ENCODE peak calls at places on chromosomes 2 and 18, in five cellular contexts. F is heart right ventricle, C is H9, R is caudate nucleus, K is uterus. B is an unnamed sample.

GRCh38 chr2:117979911-117980341 is 33.9 kb downstream of the CCDC93 start:
- DNase-seq in F (no peak), C (no peak), R (no peak), K (no peak), B (no peak)

GRCh38 chr2:43157506-43158232 is 68.7 kb downstream of the ZFP36L2 start:
- DNase-seq in F (no peak), C (no peak), R (no peak), K (no peak), B (no peak)

GRCh38 chr2:107358921-107359320 is 467.8 kb upstream of the RGPD4 start:
- DNase-seq in F (no peak), C (no peak), R (no peak), K (no peak), B (no peak)

GRCh38 chr2:150126143-150126725 is 361.2 kb downstream of the RND3 start:
- DNase-seq in F (no peak), C (no peak), R (no peak), K (no peak), B (peak; percentile 84)

GRCh38 chr18:10062292-10062940 is 148.6 kb downstream of the VAPA start:
- DNase-seq in F (no peak), C (no peak), R (no peak), K (no peak), B (no peak)

GRCh38 chr2:137000790-137001189 is 235.4 kb downstream of the THSD7B start:
- DNase-seq in F (no peak), C (no peak), R (no peak), K (no peak), B (no peak)

GRCh38 chr2:2028041-2028440 is 283.7 kb upstream of the PXDN start:
- DNase-seq in F (no peak), C (no peak), R (no peak), K (no peak), B (no peak)

GRCh38 chr2:203444738-203445137 is 90.4 kb downstream of the RAPH1 start:
- DNase-seq in F (peak; percentile 30), C (no peak), R (no peak), K (no peak), B (no peak)

GRCh38 chr2:168798076-168798887 is 4.2 kb upstream of the NOSTRIN start:
- DNase-seq in F (peak; percentile 24), C (peak; percentile 50), R (no peak), K (no peak), B (no peak)

GRCh38 chr2:28567076-28567471 is 71.2 kb downstream of the PLB1 start:
- DNase-seq in F (no peak), C (peak; percentile 44), R (peak; percentile 65), K (peak; percentile 37), B (no peak)

GRCh38 chr2:17245921-17246320 is 272.3 kb downstream of the RAD51AP2 start:
- DNase-seq in F (no peak), C (no peak), R (no peak), K (no peak), B (no peak)

GRCh38 chr18:66676699-66677098 is 72.8 kb upstream of the CDH19 start:
- DNase-seq in F (no peak), C (no peak), R (no peak), K (no peak), B (no peak)

GRCh38 chr2:127859712-127860085 is 1.7 kb upstream of the POLR2D start:
- DNase-seq in F (peak; percentile 26), C (peak; percentile 92), R (no peak), K (no peak), B (peak; percentile 57)

GRCh38 chr2:44939074-44940052 is 2.1 kb upstream of the SIX3 start:
- DNase-seq in F (no peak), C (peak; percentile 55), R (no peak), K (no peak), B (no peak)

GRCh38 chr2:102122115-102122514 is 20.4 kb upstream of the IL1R1 start:
- DNase-seq in F (no peak), C (no peak), R (no peak), K (no peak), B (peak; percentile 40)
- H3K27ac ChIP-seq in F (peak overlapping the region; percentile 70), C (no peak overlapping the region), R (no peak overlapping the region), K (peak overlapping the region; percentile 61), B (no peak overlapping the region)

DNA sequence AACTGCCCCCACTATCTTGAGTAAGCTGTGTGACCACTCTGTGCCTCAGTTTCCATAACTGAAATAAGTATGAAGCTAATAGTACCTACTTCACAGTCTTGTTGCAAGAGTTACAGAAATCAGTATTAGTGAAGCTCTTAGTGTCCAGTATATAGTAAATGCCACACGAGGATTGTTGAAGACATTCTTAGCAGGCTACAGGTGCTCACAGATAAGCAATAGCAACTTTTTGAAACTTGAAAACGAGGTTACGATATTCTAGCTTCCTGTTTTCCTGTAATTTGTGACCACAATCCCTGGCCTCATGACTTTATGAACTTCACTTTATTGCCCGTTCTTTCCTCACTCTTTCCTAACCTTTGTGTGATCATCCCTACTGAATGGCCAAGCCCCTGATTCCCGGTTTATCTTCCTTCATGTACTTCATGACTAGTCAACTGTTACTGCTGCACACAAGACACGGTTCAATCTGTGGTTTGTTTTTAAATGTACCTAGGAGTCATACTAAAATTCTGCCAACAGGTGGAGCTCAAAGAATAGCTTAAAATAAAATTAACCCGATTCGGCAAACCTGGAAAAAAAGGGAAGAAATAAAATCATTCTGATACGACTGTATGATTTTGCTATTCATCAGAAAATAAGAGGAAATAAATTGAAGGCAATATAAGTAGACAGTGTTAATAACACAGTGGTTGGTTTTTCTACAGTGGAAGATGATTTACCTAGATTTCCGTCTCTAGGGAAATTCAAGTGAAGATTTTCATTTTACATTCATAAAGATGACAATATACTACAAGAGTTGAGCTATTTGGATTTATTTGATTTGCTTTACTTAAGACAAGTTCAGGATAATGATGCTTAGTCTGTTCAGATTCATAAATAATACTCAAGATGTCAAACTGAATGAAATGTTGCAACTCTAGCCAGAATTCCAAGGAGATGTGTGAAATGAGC is 38.1 kb upstream of the STAT1 start:
- DNase-seq in F (no peak), C (no peak), R (no peak), K (no peak), B (peak; percentile 79)
- H3K27ac ChIP-seq in F (peak overlapping the region; percentile 24), C (no peak overlapping the region), R (no peak overlapping the region), K (no peak overlapping the region), B (no peak overlapping the region)

GRCh38 chr2:164813535-164813934 is 28.1 kb downstream of the COBLL1 start:
- DNase-seq in F (no peak), C (no peak), R (no peak), K (no peak), B (no peak)

GRCh38 chr2:164811826-164812225 is 29.8 kb downstream of the COBLL1 start:
- DNase-seq in F (no peak), C (no peak), R (no peak), K (no peak), B (no peak)

GRCh38 chr2:164810843-164811242 is 30.8 kb downstream of the COBLL1 start:
- DNase-seq in F (no peak), C (no peak), R (no peak), K (no peak), B (no peak)

GRCh38 chr2:164812378-164812777 is 29.2 kb downstream of the COBLL1 start:
- DNase-seq in F (no peak), C (no peak), R (no peak), K (no peak), B (no peak)

DNA sequence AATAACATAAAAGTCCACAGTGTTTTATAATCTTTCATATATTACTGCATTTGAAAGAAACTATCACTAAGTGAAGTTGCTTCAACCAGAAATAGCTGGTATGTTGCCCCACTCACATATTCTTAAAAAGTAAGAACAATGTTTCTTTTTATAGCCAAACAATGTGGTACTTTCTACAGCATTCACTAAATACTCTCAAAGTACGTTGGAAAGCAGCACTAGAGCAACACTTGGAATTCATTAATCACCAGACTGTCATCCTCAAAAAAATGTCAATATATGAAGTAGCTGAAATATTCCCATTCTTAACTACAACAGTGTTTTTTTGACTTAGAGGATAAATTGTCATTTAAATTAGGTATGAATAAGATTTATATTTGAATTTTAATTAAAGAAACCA is 32.8 kb downstream of the COBLL1 start:
- DNase-seq in F (no peak), C (no peak), R (no peak), K (no peak), B (no peak)
- H3K27ac ChIP-seq in F (no peak overlapping the region), C (no peak overlapping the region), R (no peak overlapping the region), K (no peak overlapping the region), B (no peak overlapping the region)

GRCh38 chr2:111624401-111625156 is 259.4 kb downstream of the ANAPC1 start:
- DNase-seq in F (no peak), C (no peak), R (no peak), K (no peak), B (no peak)
- H3K27ac ChIP-seq in F (peak overlapping the region; percentile 78), C (no peak overlapping the region), R (no peak overlapping the region), K (no peak overlapping the region), B (no peak overlapping the region)

GRCh38 chr18:31998880-31999279 is 19.7 kb upstream of the RNF125 start:
- DNase-seq in F (no peak), C (no peak), R (no peak), K (no peak), B (no peak)

GRCh38 chr18:31990823-31991222 is 27.8 kb upstream of the RNF125 start:
- DNase-seq in F (no peak), C (no peak), R (no peak), K (no peak), B (no peak)

DNA sequence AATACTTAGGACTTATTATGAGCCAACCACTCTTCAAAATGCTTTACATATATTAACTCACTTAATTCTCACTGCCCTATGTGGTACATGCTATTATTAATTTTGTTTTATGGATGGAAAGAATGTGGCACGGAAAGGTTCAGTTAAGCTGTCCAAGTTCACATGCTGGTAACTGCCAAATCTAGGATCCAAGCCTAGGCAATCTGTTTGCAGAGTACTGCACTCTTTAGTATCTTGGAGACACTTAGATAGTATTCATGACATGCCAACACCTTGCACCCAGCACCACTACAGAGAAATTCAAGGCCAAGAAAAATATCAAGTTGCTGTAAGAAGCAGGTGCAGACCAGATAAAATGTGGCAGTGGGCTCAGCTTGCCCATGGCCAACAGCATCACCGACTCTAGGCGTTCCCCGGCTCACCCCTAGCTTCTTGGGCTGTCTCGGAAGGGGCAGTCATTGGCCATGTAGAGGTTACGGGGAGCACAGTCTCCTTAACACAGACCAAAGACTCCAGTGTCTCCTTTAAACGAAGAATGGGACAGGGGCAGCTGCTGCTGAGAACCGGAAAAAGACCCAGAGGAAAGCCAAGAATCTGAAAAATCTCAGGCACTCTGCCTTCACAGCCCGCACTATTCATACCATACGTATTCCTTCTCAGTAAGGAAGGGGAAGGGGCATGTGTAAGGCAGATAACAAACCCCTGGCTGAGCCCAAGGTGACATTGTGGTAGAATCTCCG is 25.6 kb upstream of the RNF125 start:
- DNase-seq in F (no peak), C (peak; percentile 59), R (no peak), K (no peak), B (no peak)
- H3K27ac ChIP-seq in F (no peak overlapping the region), C (peak overlapping the region; percentile 6), R (no peak overlapping the region), K (no peak overlapping the region), B (no peak overlapping the region)

GRCh38 chr2:157830696-157831570 is 45.2 kb downstream of the ACVR1 start:
- DNase-seq in F (no peak), C (no peak), R (no peak), K (no peak), B (peak; percentile 87)
- H3K27ac ChIP-seq in F (peak overlapping the region; percentile 69), C (no peak overlapping the region), R (peak overlapping the region; percentile 72), K (peak overlapping the region; percentile 96), B (peak overlapping the region; percentile 85)

DNA sequence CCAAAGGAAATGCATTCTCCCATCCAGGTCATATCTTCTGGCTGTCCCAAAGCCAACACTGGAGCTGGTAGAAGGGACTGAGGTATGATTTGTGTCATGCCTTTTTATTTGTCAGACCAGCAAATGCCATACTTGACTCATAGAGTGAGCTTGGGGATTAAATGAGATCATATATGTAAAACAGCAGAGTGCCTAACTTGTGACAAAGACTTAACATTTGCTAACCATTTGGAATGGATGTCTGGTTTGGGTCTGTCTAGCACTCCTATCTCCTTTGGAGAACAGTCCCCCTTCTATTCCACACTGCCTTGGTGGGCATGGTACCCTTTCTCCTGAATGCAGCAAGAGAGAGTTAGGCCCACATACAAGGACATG is 128.5 kb upstream of the LGALSL start:
- DNase-seq in F (no peak), C (no peak), R (no peak), K (no peak), B (no peak)
- H3K27ac ChIP-seq in F (peak overlapping the region; percentile 43), C (no peak overlapping the region), R (no peak overlapping the region), K (no peak overlapping the region), B (no peak overlapping the region)

GRCh38 chr2:196566969-196567666 is 72.4 kb upstream of the CCDC150 start:
- DNase-seq in F (no peak), C (no peak), R (no peak), K (no peak), B (no peak)
- H3K27ac ChIP-seq in F (no peak overlapping the region), C (no peak overlapping the region), R (no peak overlapping the region), K (no peak overlapping the region), B (no peak overlapping the region)